ENCODE peak calls at places on chromosomes 13 and 19, in four cellular contexts. J, C, W and Y are unnamed samples.

GRCh38 chr13:50529154-50529882 is 314.2 kb downstream of the DLEU7 start:
- DNase-seq in J (peak; percentile 67), C (peak; percentile 97), W (peak; percentile 93), Y (peak; percentile 90)

GRCh38 chr19:30029721-30030510 is 87.9 kb downstream of the URI1 start:
- DNase-seq in J (peak; percentile 61), C (no peak), W (peak; percentile 63), Y (no peak)

GRCh38 chr19:48975947-48976847 is 11.1 kb downstream of the FTL start:
- DNase-seq in J (no peak), C (peak; percentile 28), W (no peak), Y (no peak)

GRCh38 chr19:39147480-39147879 is 21.9 kb downstream of the PAK4 start:
- DNase-seq in J (no peak), C (no peak), W (no peak), Y (no peak)

GRCh38 chr19:50906217-50906616 is 5.0 kb downstream of the KLK4 start:
- DNase-seq in J (no peak), C (peak; percentile 23), W (peak; percentile 21), Y (no peak)

GRCh38 chr13:42992585-42993122 is 613 bp upstream of the EPSTI1 start:
- DNase-seq in J (no peak), C (no peak), W (no peak), Y (peak; percentile 24)

GRCh38 chr13:110610955-110611595 is 4.3 kb upstream of the NAXD start:
- DNase-seq in J (no peak), C (no peak), W (no peak), Y (peak; percentile 72)

GRCh38 chr13:94232161-94232560 is 247.3 kb downstream of the DCT start:
- DNase-seq in J (no peak), C (no peak), W (no peak), Y (no peak)

GRCh38 chr13:51341804-51342203 is 2.3 kb downstream of the SERPINE3 start:
- DNase-seq in J (no peak), C (no peak), W (no peak), Y (no peak)

GRCh38 chr19:13053761-13054604 is 48.7 kb downstream of the LYL1 start:
- DNase-seq in J (peak; percentile 93), C (peak; percentile 84), W (peak; percentile 99), Y (peak; percentile 84)

GRCh38 chr19:39430675-39431593 is 4.8 kb downstream of the RPS16 start:
- DNase-seq in J (peak; percentile 80), C (peak; percentile 98), W (peak; percentile 99), Y (peak; percentile 98)

GRCh38 chr13:32453981-32454380 is 26.1 kb upstream of the N4BP2L1 start:
- DNase-seq in J (no peak), C (no peak), W (peak; percentile 36), Y (peak; percentile 24)

GRCh38 chr13:40096357-40096911 is 441.0 kb downstream of the COG6 start:
- DNase-seq in J (no peak), C (no peak), W (no peak), Y (no peak)

GRCh38 chr19:50478901-50479715 is 2.5 kb upstream of the GARIN5A start:
- DNase-seq in J (no peak), C (peak; percentile 54), W (peak; percentile 52), Y (peak; percentile 42)

DNA sequence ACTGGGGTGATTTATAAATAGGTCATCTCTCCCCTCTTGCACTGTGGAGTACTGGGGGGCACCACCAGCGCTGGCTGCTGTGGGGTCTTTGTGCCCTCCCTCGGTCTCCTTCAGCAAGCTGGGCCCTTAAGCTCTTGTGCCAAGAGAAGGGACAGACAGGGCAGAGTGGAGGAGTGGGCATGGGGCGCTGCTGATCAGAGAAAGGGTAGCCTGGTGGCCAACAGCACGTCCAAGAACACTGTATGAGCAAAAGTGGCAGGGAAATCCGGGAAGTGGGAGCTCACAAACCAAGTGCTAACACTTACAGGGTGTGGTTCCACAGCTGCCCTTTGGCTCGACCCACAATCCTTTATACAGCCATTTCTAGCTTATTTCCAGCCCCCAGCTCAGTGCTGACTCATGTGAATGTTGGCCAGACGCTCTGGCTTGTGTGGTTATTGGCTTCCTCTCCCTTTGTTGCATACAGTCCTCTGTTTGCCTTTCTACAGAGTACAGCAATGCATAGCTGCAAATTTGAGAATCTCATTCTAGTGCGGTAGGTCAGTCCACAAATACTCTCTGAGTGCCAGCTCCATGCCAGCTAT is 298.8 kb downstream of the SHISA2 start:
- DNase-seq in J (no peak), C (peak; percentile 81), W (peak; percentile 78), Y (peak; percentile 12)
- H3K4me3 ChIP-seq in J (no peak overlapping the region), C (no peak overlapping the region), W (no peak overlapping the region), Y (no peak overlapping the region)

GRCh38 chr19:31347356-31347755 is 1.9 kb downstream of the TSHZ3 start:
- DNase-seq in J (no peak), C (no peak), W (no peak), Y (no peak)
- H3K4me3 ChIP-seq in J (no peak overlapping the region), C (peak overlapping the region; percentile 82), W (peak overlapping the region; percentile 72), Y (peak overlapping the region; percentile 85)

GRCh38 chr19:6735181-6735891 is 2.0 kb downstream of the GPR108 start:
- DNase-seq in J (no peak), C (peak; percentile 14), W (no peak), Y (no peak)
- H3K4me3 ChIP-seq in J (peak overlapping the region; percentile 82), C (no peak overlapping the region), W (peak overlapping the region; percentile 97), Y (peak overlapping the region; percentile 97)

DNA sequence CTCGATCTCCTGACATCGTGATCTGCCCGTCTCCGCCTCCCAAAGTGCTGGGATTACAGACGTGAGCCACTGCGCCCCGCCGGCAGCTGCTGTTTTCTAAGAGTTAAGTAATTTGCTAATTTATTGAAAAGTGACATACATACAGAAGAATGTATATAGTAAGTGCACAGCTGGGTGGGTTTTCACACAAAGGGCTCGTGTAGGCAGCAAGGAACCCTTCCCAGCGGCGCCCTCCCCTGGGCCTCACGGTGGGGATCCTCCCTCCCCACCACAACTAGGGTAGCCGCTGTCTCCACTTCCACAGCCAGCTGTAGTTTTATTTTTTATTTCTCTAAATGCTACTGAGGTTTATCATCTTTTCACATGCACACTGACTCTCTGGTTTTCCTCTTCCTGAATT is 64.9 kb downstream of the CRYL1 start:
- DNase-seq in J (no peak), C (no peak), W (no peak), Y (no peak)
- H3K4me3 ChIP-seq in J (no peak overlapping the region), C (no peak overlapping the region), W (no peak overlapping the region), Y (no peak overlapping the region)